ENCODE peak calls at places on chromosomes 13 and 19, in eight cellular contexts. I, Y, N, H, W, Z, R and C are unnamed samples.
A peak's percentile ranks its signal among the peaks of the same experiment; 100 is the strongest.

GRCh38 chr19:6260912-6261636 is 18.7 kb downstream of the MLLT1 start:
- DNase-seq in I (peak; percentile 44), Y (no peak), N (peak; percentile 65), H (peak; percentile 21), W (no peak), Z (peak; percentile 41), R (peak; percentile 19), C (no peak)

GRCh38 chr13:42214445-42214844 is 57.5 kb upstream of the AKAP11 start:
- DNase-seq in I (no peak), Y (peak; percentile 21), N (no peak), H (no peak), W (no peak), Z (no peak), R (no peak), C (no peak)

GRCh38 chr13:33710924-33711323 is 107.0 kb upstream of the RFC3 start:
- DNase-seq in I (no peak), Y (no peak), N (no peak), H (no peak), W (no peak), Z (no peak), R (no peak), C (no peak)

GRCh38 chr13:29429496-29429895 is 166.0 kb downstream of the SLC7A1 start:
- DNase-seq in I (peak; percentile 64), Y (no peak), N (no peak), H (no peak), W (no peak), Z (no peak), R (no peak), C (no peak)

GRCh38 chr13:74006666-74007065 is 127.5 kb downstream of the KLF12 start:
- DNase-seq in I (no peak), Y (peak; percentile 50), N (no peak), H (no peak), W (no peak), Z (no peak), R (no peak), C (no peak)

GRCh38 chr19:49560358-49560900 is 19.9 kb downstream of the NOSIP start:
- DNase-seq in I (no peak), Y (no peak), N (no peak), H (no peak), W (peak; percentile 35), Z (no peak), R (no peak), C (peak; percentile 35)

GRCh38 chr13:41139296-41139966 is 6.8 kb upstream of the KBTBD6 start:
- DNase-seq in I (peak; percentile 48), Y (peak; percentile 81), N (no peak), H (no peak), W (no peak), Z (no peak), R (no peak), C (no peak)

GRCh38 chr13:106786006-106786579 is 218.2 kb upstream of the ARGLU1 start:
- DNase-seq in I (no peak), Y (no peak), N (no peak), H (no peak), W (no peak), Z (no peak), R (no peak), C (no peak)

GRCh38 chr13:30307194-30307965 is at the start of gene KATNAL1:
- DNase-seq in I (peak; percentile 87), Y (no peak), N (peak; percentile 92), H (peak; percentile 83), W (peak; percentile 82), Z (peak; percentile 68), R (peak; percentile 55), C (peak; percentile 85)

GRCh38 chr19:40754611-40755247 is 3.7 kb downstream of the SNRPA start:
- DNase-seq in I (peak; percentile 51), Y (no peak), N (no peak), H (no peak), W (no peak), Z (peak; percentile 60), R (no peak), C (no peak)

GRCh38 chr13:29749401-29750177 is 100.8 kb downstream of the UBL3 start:
- DNase-seq in I (peak; percentile 40), Y (no peak), N (no peak), H (no peak), W (no peak), Z (no peak), R (no peak), C (no peak)

GRCh38 chr19:23762548-23762883 is 3.8 kb upstream of the ZNF681 start:
- DNase-seq in I (no peak), Y (no peak), N (no peak), H (no peak), W (no peak), Z (no peak), R (no peak), C (no peak)

GRCh38 chr13:40306817-40307216 is 359.6 kb downstream of the FOXO1 start:
- DNase-seq in I (peak; percentile 12), Y (peak; percentile 56), N (no peak), H (no peak), W (no peak), Z (no peak), R (no peak), C (no peak)

GRCh38 chr19:33096005-33096404 is 15.0 kb downstream of the GPATCH1 start:
- DNase-seq in I (no peak), Y (peak; percentile 37), N (no peak), H (no peak), W (no peak), Z (no peak), R (no peak), C (no peak)

GRCh38 chr19:32642771-32643170 is 32.2 kb downstream of the ANKRD27 start:
- DNase-seq in I (no peak), Y (no peak), N (no peak), H (no peak), W (no peak), Z (no peak), R (peak; percentile 50), C (no peak)

GRCh38 chr19:45321848-45322247 is 827 bp downstream of the CKM start:
- DNase-seq in I (no peak), Y (no peak), N (no peak), H (no peak), W (no peak), Z (no peak), R (no peak), C (peak; percentile 59)

GRCh38 chr13:103694471-103694870 is 628.3 kb upstream of the SLC10A2 start:
- DNase-seq in I (no peak), Y (no peak), N (peak; percentile 75), H (no peak), W (no peak), Z (no peak), R (no peak), C (no peak)

GRCh38 chr19:56108447-56109195 is 12.5 kb downstream of the ZNF787 start:
- DNase-seq in I (peak; percentile 67), Y (no peak), N (no peak), H (peak; percentile 46), W (no peak), Z (peak; percentile 57), R (no peak), C (peak; percentile 60)

DNA sequence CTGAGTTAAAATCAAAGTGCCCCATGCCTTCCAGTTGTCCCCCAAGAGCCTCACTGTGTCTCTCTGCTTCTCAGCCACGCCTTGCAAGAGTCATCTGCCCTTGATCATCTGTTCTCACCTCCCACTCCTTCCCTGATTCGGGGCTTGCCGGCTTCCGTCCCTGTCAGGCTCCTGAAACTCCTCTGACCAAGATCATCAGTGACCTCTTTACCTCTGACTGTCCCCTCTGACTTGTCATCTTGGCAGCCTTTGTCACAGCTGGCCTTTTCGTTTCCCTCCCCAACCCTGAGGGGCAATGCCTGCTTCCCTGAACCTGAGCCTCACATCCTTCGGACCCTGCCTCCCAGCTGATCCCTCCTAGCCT is 66.3 kb downstream of the MAP4K1 start:
- DNase-seq in I (peak; percentile 35), Y (no peak), N (no peak), H (no peak), W (no peak), Z (no peak), R (no peak), C (no peak)
- H3K4me3 ChIP-seq in I (no peak overlapping the region), Y (no peak overlapping the region), N (no peak overlapping the region), H (no peak overlapping the region), W (no peak overlapping the region), Z (no peak overlapping the region), R (no peak overlapping the region), C (no peak overlapping the region)

DNA sequence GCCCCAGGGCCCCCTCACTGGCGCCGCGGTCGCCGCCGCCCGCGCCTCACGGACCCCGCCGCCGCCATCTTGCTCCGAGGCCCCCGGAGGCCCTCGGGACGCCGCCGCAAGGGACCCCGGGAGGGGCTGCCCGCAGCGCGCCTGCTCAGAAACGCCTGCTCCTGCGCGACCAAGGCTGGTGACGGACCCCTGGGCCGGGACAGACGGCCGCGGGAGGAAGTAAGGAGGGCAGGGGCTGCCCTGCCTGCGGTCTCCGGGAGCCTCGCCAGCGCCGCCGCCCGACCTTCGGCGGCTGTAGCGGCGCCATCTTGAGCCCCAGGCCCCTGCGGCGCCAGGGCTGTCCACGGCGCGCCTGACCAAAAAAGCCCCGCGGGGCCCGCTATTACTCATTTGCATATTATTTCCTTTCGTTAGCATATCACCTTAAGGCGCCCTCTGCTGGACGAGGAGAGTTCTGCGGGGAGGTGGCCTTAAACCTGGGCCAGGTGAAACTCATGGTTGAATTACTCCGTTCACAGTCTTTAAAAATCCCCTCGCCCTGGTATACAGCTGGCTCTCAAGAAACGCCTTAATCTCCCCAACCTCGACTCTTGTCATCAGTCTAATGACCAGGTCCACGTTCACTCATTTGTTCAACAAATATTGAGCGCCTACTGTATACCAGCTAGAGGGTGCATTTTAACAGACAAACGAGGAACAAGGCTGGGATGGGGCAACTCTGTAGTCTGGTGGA is at the start of gene REXO1:
- DNase-seq in I (peak; percentile 90), Y (peak; percentile 94), N (peak; percentile 92), H (peak; percentile 93), W (peak; percentile 97), Z (peak; percentile 98), R (peak; percentile 98), C (peak; percentile 96)
- H3K4me1 ChIP-seq in I (peaks cover 9% of the 10 kb centered on the region), Y (peaks cover 47% of the 10 kb centered on the region), N (peaks cover 16% of the 10 kb centered on the region), H (no peaks in the 10 kb centered on the region), W (peaks cover 43% of the 10 kb centered on the region), Z (peaks cover 75% of the 10 kb centered on the region), R (peaks cover 72% of the 10 kb centered on the region), C (peaks cover 65% of the 10 kb centered on the region)

DNA sequence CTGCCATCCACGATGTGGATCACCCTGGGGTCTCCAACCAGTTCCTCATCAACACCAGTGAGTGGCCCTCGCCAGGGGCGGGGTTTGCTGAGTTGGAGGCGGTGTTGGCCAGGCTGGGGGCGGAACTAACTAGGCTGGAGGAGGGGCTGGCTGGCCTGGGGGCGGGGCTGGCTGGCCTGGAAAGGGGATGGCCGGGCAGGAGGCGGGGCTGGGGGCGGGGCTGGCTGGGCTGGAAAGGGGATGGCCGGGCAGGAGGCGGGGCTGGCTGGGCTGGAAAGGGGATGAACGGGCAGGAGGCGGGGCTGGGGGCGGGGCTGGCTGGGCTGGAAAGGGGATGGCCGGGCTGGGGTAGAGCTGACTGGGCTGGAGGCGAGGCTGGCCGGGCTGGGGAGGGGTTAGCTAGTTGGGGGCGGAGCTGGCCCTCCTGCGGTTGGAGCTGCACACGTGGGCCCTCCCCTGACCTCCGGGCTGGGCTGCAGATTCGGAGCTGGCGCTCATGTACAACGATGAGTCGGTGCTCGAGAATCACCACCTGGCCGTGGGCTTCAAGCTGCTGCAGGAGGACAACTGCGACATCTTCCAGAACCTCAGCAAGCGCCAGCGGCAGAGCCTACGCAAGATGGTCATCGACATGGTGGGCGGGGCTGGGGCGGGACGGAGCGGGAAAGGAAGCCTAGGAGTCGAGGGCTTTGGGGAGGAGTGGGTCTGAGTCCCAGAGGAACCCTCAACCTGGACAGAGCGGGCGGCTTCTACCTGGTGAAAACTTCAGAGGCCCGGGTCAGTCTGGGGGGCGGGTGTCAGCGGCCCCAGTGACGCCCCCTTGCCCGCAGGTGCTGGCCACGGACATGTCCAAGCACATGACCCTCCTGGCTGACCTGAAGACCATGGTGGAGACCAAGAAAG is 41.0 kb downstream of the PDE4A start:
- DNase-seq in I (peak; percentile 87), Y (peak; percentile 90), N (peak; percentile 99), H (peak; percentile 96), W (peak; percentile 94), Z (peak; percentile 88), R (peak; percentile 61), C (peak; percentile 93)
- H3K4me3 ChIP-seq in I (peak overlapping the region; percentile 54), Y (peak overlapping the region; percentile 41), N (peak overlapping the region; percentile 37), H (peak overlapping the region; percentile 23), W (peak overlapping the region; percentile 32), Z (peak overlapping the region; percentile 32), R (peak overlapping the region; percentile 48), C (peak overlapping the region; percentile 57)

GRCh38 chr19:42220751-42221097 is 612 bp downstream of the ZNF526 start:
- DNase-seq in I (peak; percentile 43), Y (no peak), N (no peak), H (no peak), W (no peak), Z (no peak), R (no peak), C (no peak)
- H3K4me1 ChIP-seq in I (peaks cover 24% of the 10 kb centered on the region), Y (peaks cover 22% of the 10 kb centered on the region), N (peaks cover 9% of the 10 kb centered on the region), H (no peaks in the 10 kb centered on the region), W (peaks cover 30% of the 10 kb centered on the region), Z (peaks cover 54% of the 10 kb centered on the region), R (peaks cover 35% of the 10 kb centered on the region), C (peaks cover 53% of the 10 kb centered on the region)